ENCODE peak calls at places on chromosomes 16 and 17, in six cellular contexts. C, Z, G, X, W and D are unnamed samples.

GRCh38 chr17:60224064-60224463 is 74.3 kb downstream of the CA4 start:
- DNase-seq in G (no peak), Z (no peak), W (no peak), C (peak; percentile 18), X (no peak), D (no peak)

GRCh38 chr16:69566437-69567030 is 768 bp downstream of the NFAT5 start:
- DNase-seq in Z (no peak), W (peak; percentile 64), G (peak; percentile 60), C (peak; percentile 72), X (peak; percentile 72), D (peak; percentile 31)

GRCh38 chr17:68662037-68662432 is 60.9 kb upstream of the FAM20A start:
- DNase-seq in X (no peak), W (no peak), C (no peak), G (no peak), Z (no peak), D (no peak)

GRCh38 chr17:75078097-75079022 is 9.4 kb upstream of the SLC16A5 start:
- DNase-seq in G (peak; percentile 63), W (no peak), Z (peak; percentile 32), X (no peak), C (peak; percentile 65), D (no peak)

GRCh38 chr17:58630883-58631522 is 60.8 kb downstream of the TEX14 start:
- DNase-seq in X (no peak), G (peak; percentile 98), Z (no peak), C (peak; percentile 66), W (no peak), D (no peak)

GRCh38 chr17:49979748-49980479 is 10.9 kb downstream of the DLX4 start:
- DNase-seq in W (no peak), C (no peak), Z (no peak), G (no peak), X (no peak), D (no peak)

GRCh38 chr17:49521088-49521450 is 26.0 kb downstream of the NGFR start:
- DNase-seq in Z (no peak), G (no peak), C (no peak), X (no peak), W (no peak), D (no peak)

GRCh38 chr16:49014300-49015188 is 267.1 kb downstream of the CBLN1 start:
- DNase-seq in X (no peak), W (no peak), Z (no peak), C (no peak), G (no peak), D (no peak)

GRCh38 chr17:80668375-80669149 is 123.9 kb downstream of the RPTOR start:
- DNase-seq in W (no peak), X (no peak), Z (no peak), C (no peak), G (no peak), D (no peak)

GRCh38 chr17:40777459-40777858 is 4.9 kb downstream of the KRT27 start:
- DNase-seq in W (no peak), Z (no peak), G (no peak), C (no peak), X (no peak), D (no peak)

GRCh38 chr16:20320592-20320991 is 6.7 kb downstream of the GP2 start:
- DNase-seq in G (no peak), X (no peak), Z (no peak), W (no peak), C (no peak), D (no peak)

GRCh38 chr16:27628216-27628945 is 78.4 kb downstream of the KATNIP start:
- DNase-seq in X (no peak), C (peak; percentile 36), W (no peak), G (no peak), Z (no peak), D (no peak)

GRCh38 chr17:44900894-44901293 is 1.6 kb upstream of the EFTUD2 start:
- DNase-seq in W (no peak), C (peak; percentile 59), X (no peak), G (peak; percentile 66), Z (peak; percentile 27), D (no peak)

GRCh38 chr17:65557349-65558310 is 3.8 kb downstream of the AXIN2 start:
- DNase-seq in Z (no peak), X (no peak), W (no peak), C (peak; percentile 73), G (no peak), D (no peak)

GRCh38 chr17:66873962-66874361 is 39.0 kb downstream of the CACNG5 start:
- DNase-seq in G (no peak), X (no peak), Z (no peak), C (no peak), W (no peak), D (no peak)

GRCh38 chr17:18966831-18967624 is 15.1 kb downstream of the SLC5A10 start:
- DNase-seq in X (peak; percentile 61), G (no peak), Z (no peak), W (no peak), C (peak; percentile 51), D (no peak)

GRCh38 chr17:71922439-71922838 is 198.4 kb upstream of the SOX9 start:
- DNase-seq in G (peak; percentile 97), W (no peak), X (no peak), Z (no peak), C (peak; percentile 24), D (no peak)

GRCh38 chr17:61395409-61395982 is 4.1 kb upstream of the TBX2 start:
- DNase-seq in C (no peak), G (no peak), X (peak; percentile 46), Z (no peak), W (no peak), D (no peak)

GRCh38 chr17:20200016-20200788 is 191.0 kb downstream of the SPECC1 start:
- DNase-seq in Z (no peak), C (no peak), W (no peak), X (no peak), G (no peak), D (no peak)

GRCh38 chr17:60554377-60554788 is 28.3 kb upstream of the APPBP2 start:
- DNase-seq in C (no peak), X (no peak), W (no peak), G (peak; percentile 63), Z (peak; percentile 70), D (no peak)

GRCh38 chr17:32323784-32324590 is 18.0 kb downstream of the C17orf75 start:
- DNase-seq in X (no peak), C (no peak), W (no peak), Z (no peak), G (peak; percentile 72), D (no peak)

GRCh38 chr16:11143741-11144035 is 112.3 kb downstream of the SOCS1 start:
- DNase-seq in W (no peak), G (no peak), X (no peak), C (no peak), Z (no peak), D (no peak)

GRCh38 chr17:40399185-40399584 is 18.5 kb downstream of the TOP2A start:
- DNase-seq in W (peak; percentile 66), G (no peak), Z (peak; percentile 21), X (no peak), C (peak; percentile 75), D (no peak)

GRCh38 chr17:4565209-4566141 is 5.1 kb upstream of the GGT6 start:
- DNase-seq in Z (peak; percentile 38), W (peak; percentile 88), X (peak; percentile 69), G (peak; percentile 61), C (peak; percentile 92), D (peak; percentile 73)

GRCh38 chr17:66177048-66177447 is 14.9 kb downstream of the CEP112 start:
- DNase-seq in W (no peak), G (no peak), Z (no peak), C (no peak), X (no peak), D (no peak)

GRCh38 chr17:16423226-16423872 is 8.0 kb downstream of the TRPV2 start:
- DNase-seq in Z (no peak), W (no peak), C (no peak), X (no peak), G (no peak), D (no peak)

DNA sequence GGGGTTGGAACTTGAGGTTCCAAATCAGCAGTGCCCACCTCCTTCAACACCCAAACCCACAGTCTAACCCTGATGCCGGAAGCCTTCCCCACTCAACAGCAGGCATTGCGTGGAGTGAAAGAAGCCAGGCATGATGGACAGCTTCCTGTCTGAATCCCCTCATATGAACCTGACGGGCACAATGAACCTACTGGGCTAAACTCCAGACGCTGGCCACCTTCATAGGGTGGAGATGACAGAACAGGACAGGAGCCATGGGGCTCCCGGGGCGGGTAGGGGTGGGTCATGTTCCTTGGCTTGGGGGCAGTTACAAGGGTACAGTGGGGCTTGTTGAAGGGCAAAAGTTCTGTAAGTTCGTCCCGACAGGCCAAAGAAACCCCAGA is 460 bp upstream of the HSBP1 start:
- DNase-seq in G (no peak), C (no peak), W (no peak), X (no peak), Z (no peak), D (no peak)
- H3K27ac ChIP-seq in G (peak overlapping the region; percentile 9), C (no peak overlapping the region), W (no peak overlapping the region), X (no peak overlapping the region), Z (no peak overlapping the region), D (peak overlapping the region; percentile 55)

GRCh38 chr16:57192720-57193486 is 6.8 kb downstream of the RSPRY1 start:
- DNase-seq in W (no peak), X (no peak), Z (no peak), C (no peak), G (peak; percentile 61), D (no peak)

GRCh38 chr16:57196276-57196675 is 10.1 kb downstream of the RSPRY1 start:
- DNase-seq in X (no peak), G (no peak), Z (no peak), W (no peak), C (no peak), D (no peak)

GRCh38 chr16:57192146-57192545 is 6.0 kb downstream of the RSPRY1 start:
- DNase-seq in W (no peak), X (no peak), C (no peak), G (no peak), Z (no peak), D (no peak)

GRCh38 chr16:57196753-57197152 is 10.6 kb downstream of the RSPRY1 start:
- DNase-seq in G (no peak), X (no peak), Z (no peak), W (no peak), C (no peak), D (no peak)

GRCh38 chr16:57194512-57194911 is 8.4 kb downstream of the RSPRY1 start:
- DNase-seq in X (no peak), W (no peak), C (peak; percentile 61), Z (peak; percentile 71), G (peak; percentile 80), D (no peak)
- H3K4me3 ChIP-seq in X (no peak overlapping the region), W (no peak overlapping the region), C (no peak overlapping the region), Z (peak overlapping the region; percentile 11), G (peak overlapping the region; percentile 8), D (no peak overlapping the region)

GRCh38 chr16:424033-424622 is 1.3 kb upstream of the RAB11FIP3 start:
- DNase-seq in Z (peak; percentile 74), G (peak; percentile 93), W (no peak), X (peak; percentile 56), C (peak; percentile 71), D (peak; percentile 81)
- H3K27ac ChIP-seq in Z (peak overlapping the region; percentile 75), G (peak overlapping the region; percentile 41), W (no peak overlapping the region), X (peak overlapping the region; percentile 87), C (peak overlapping the region; percentile 89), D (peak overlapping the region; percentile 92)

DNA sequence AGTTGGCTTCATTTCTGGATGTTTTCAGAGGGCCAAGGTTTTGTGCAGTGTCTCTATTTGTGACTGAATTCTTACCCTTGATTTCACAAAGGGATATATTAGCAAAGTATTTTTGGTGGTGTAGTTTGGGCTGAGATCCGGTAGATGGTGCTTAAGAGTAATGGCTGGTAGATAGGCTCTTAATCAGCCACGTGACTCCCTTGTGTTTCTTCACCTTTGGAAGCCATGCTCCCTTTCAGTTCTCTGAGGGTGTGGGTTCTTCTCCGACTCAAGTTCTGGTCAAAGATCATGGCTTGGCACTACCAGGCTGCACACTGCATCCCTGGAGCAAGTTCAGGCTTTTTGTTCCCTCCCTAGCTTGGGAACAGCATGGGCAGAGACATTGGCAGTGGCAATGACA is 887.3 kb downstream of the CDH8 start:
- DNase-seq in G (no peak), W (peak; percentile 60), C (no peak), X (no peak), Z (no peak), D (no peak)
- H3K4me3 ChIP-seq in G (no peak overlapping the region), W (no peak overlapping the region), C (no peak overlapping the region), X (no peak overlapping the region), Z (no peak overlapping the region), D (no peak overlapping the region)